ENCODE peak calls at places on chromosomes 3 and 15, in six cellular contexts. K is GM12865; G is stimulated activated naive CD8-positive, alpha-beta T cell treated with anti-CD3 and anti-CD28 coated beads, Interleukin-15, amount 100 ng/mL, for 72 hours; Y is caudate nucleus; F is fibroblast of the conjunctiva; B is stimulated activated CD8-positive, alpha-beta memory T cell treated with anti-CD3 and anti-CD28 coated beads, Interleukin-12 subunit alpha, Interleukin-12 subunit beta, amount 100 ng/mL, for 1 hour. D is an unnamed sample.
A peak's percentile ranks its signal among the peaks of the same experiment; 100 is the strongest.

GRCh38 chr15:91874992-91875651 is 21.6 kb downstream of the SLCO3A1 start:
- DNase-seq in G (no peak), Y (no peak), B (no peak), F (no peak), K (no peak), D (no peak)

GRCh38 chr15:61946778-61947177 is 113.5 kb downstream of the VPS13C start:
- DNase-seq in K (no peak), G (no peak), F (no peak), Y (no peak), B (no peak), D (no peak)

GRCh38 chr3:135176881-135177280 is 381.8 kb downstream of the EPHB1 start:
- DNase-seq in F (no peak), K (no peak), B (no peak), Y (no peak), G (no peak), D (no peak)

GRCh38 chr3:117184574-117184973 is 475.0 kb downstream of the TUSC7 start:
- DNase-seq in Y (no peak), B (no peak), G (no peak), K (no peak), F (no peak), D (no peak)

GRCh38 chr3:144229973-144230372 is 258.4 kb downstream of the DIPK2A start:
- DNase-seq in B (no peak), F (no peak), G (no peak), Y (no peak), K (no peak), D (no peak)

GRCh38 chr15:88646951-88647350 is 8.1 kb downstream of the ISG20 start:
- DNase-seq in Y (no peak), G (no peak), K (peak; percentile 0), B (no peak), F (no peak), D (no peak)

GRCh38 chr3:126487151-126487771 is 11.6 kb upstream of the ZXDC start:
- DNase-seq in K (no peak), Y (no peak), F (no peak), G (no peak), B (no peak), D (no peak)

GRCh38 chr3:5035692-5036535 is 56.7 kb downstream of the BHLHE40 start:
- DNase-seq in B (no peak), F (no peak), Y (no peak), G (no peak), K (peak; percentile 31), D (no peak)

GRCh38 chr3:141486735-141487418 is at the start of gene RASA2:
- DNase-seq in B (peak; percentile 32), Y (peak; percentile 72), F (peak; percentile 71), K (peak; percentile 86), G (peak; percentile 82), D (peak; percentile 73)

GRCh38 chr3:61594978-61595687 is 33.8 kb downstream of the PTPRG start:
- DNase-seq in G (no peak), Y (no peak), F (no peak), K (no peak), B (no peak), D (no peak)

GRCh38 chr3:44048196-44048924 is 193.3 kb upstream of the TOPAZ1 start:
- DNase-seq in K (peak; percentile 71), B (no peak), Y (no peak), G (no peak), F (no peak), D (no peak)

GRCh38 chr15:78365931-78366330 is 25.8 kb downstream of the CRABP1 start:
- DNase-seq in Y (no peak), B (no peak), F (no peak), K (no peak), G (no peak), D (no peak)

GRCh38 chr15:28086175-28086703 is 12.9 kb downstream of the OCA2 start:
- DNase-seq in F (peak; percentile 17), B (peak; percentile 47), K (peak; percentile 72), G (peak; percentile 62), Y (no peak), D (peak; percentile 53)

GRCh38 chr3:122283796-122284445 is 41.1 kb upstream of the CSTA start:
- DNase-seq in Y (no peak), F (no peak), B (no peak), G (no peak), K (no peak), D (no peak)

GRCh38 chr15:40928975-40929729 is at the start of gene DLL4:
- DNase-seq in F (no peak), B (no peak), K (peak; percentile 71), G (peak; percentile 51), Y (no peak), D (no peak)

GRCh38 chr3:43030162-43030935 is 51.2 kb downstream of the GASK1A start:
- DNase-seq in K (no peak), F (no peak), G (no peak), B (no peak), Y (no peak), D (no peak)

GRCh38 chr3:13171704-13172643 is 98.7 kb upstream of the IQSEC1 start:
- DNase-seq in B (no peak), F (no peak), Y (no peak), G (no peak), K (no peak), D (no peak)

GRCh38 chr3:106345353-106346027 is 476.7 kb upstream of the CBLB start:
- DNase-seq in Y (no peak), G (no peak), B (no peak), F (peak; percentile 87), K (no peak), D (no peak)

GRCh38 chr15:68052431-68052830 is 1.7 kb upstream of the PIAS1 start:
- DNase-seq in B (no peak), G (no peak), K (no peak), Y (no peak), F (no peak), D (no peak)

D was measured in GM12891.